ENCODE peak calls at places on chromosomes 6 and 20, in six cellular contexts. R is CD8-positive, alpha-beta T cell; C is suprapubic skin; M is BJ; F is GM23248; Q is aorta. Y is an unnamed sample.

GRCh38 chr20:51563597-51564332 is 21.2 kb upstream of the NFATC2 start:
- DNase-seq in R (no peak), C (peak; percentile 82), M (peak; percentile 58), F (peak; percentile 90), Q (peak; percentile 81), Y (peak; percentile 38)

GRCh38 chr6:131182991-131183425 is 47.7 kb downstream of the AKAP7 start:
- DNase-seq in R (peak; percentile 27), C (no peak), M (no peak), F (peak; percentile 64), Q (no peak), Y (no peak)

GRCh38 chr6:112235956-112236355 is 18.4 kb downstream of the LAMA4 start:
- DNase-seq in R (no peak), C (no peak), M (no peak), F (peak; percentile 83), Q (no peak), Y (no peak)

GRCh38 chr6:54094837-54095236 is 16.4 kb upstream of the MLIP start:
- DNase-seq in R (no peak), C (no peak), M (no peak), F (no peak), Q (no peak), Y (no peak)

GRCh38 chr20:1637226-1637625 is 17.4 kb upstream of the SIRPB1 start:
- DNase-seq in R (no peak), C (no peak), M (no peak), F (no peak), Q (no peak), Y (no peak)

GRCh38 chr6:83055366-83055964 is 10.2 kb downstream of the UBE3D start:
- DNase-seq in R (peak; percentile 40), C (no peak), M (no peak), F (peak; percentile 69), Q (no peak), Y (peak; percentile 27)

GRCh38 chr6:166542580-166542912 is 43.9 kb downstream of the RAMACL start:
- DNase-seq in R (no peak), C (no peak), M (no peak), F (no peak), Q (no peak), Y (peak; percentile 36)

GRCh38 chr20:63835031-63835858 is 4.2 kb upstream of the ZBTB46 start:
- DNase-seq in R (no peak), C (peak; percentile 86), M (peak; percentile 82), F (peak; percentile 99), Q (peak; percentile 93), Y (peak; percentile 85)

GRCh38 chr20:3092611-3093379 is 8.3 kb upstream of the AVP start:
- DNase-seq in R (peak; percentile 52), C (no peak), M (no peak), F (peak; percentile 30), Q (no peak), Y (no peak)

GRCh38 chr6:127570739-127571389 is 6.1 kb upstream of the C6orf58 start:
- DNase-seq in R (no peak), C (no peak), M (no peak), F (peak; percentile 13), Q (no peak), Y (no peak)

GRCh38 chr20:38806855-38807655 is 1.6 kb downstream of the PPP1R16B start:
- DNase-seq in R (peak; percentile 33), C (no peak), M (no peak), F (no peak), Q (no peak), Y (peak; percentile 36)

GRCh38 chr6:136586295-136586694 is 36.1 kb upstream of the MAP7 start:
- DNase-seq in R (no peak), C (no peak), M (no peak), F (peak; percentile 91), Q (no peak), Y (no peak)

GRCh38 chr20:24443436-24443835 is 26.0 kb upstream of the SYNDIG1 start:
- DNase-seq in R (no peak), C (no peak), M (no peak), F (no peak), Q (no peak), Y (no peak)

GRCh38 chr20:4050581-4050980 is 35.2 kb upstream of the RNF24 start:
- DNase-seq in R (no peak), C (no peak), M (no peak), F (no peak), Q (no peak), Y (no peak)

GRCh38 chr20:20241966-20242365 is 125.9 kb upstream of the INSM1 start:
- DNase-seq in R (no peak), C (no peak), M (no peak), F (no peak), Q (no peak), Y (no peak)

GRCh38 chr20:5741089-5741488 is 9.1 kb upstream of the SHLD1 start:
- DNase-seq in R (no peak), C (no peak), M (no peak), F (peak; percentile 55), Q (no peak), Y (no peak)

GRCh38 chr6:78868124-78868523 is 773 bp downstream of the IRAK1BP1 start:
- DNase-seq in R (no peak), C (no peak), M (no peak), F (no peak), Q (no peak), Y (no peak)

GRCh38 chr20:40547492-40548129 is 141.4 kb downstream of the MAFB start:
- DNase-seq in R (no peak), C (no peak), M (no peak), F (no peak), Q (no peak), Y (no peak)

GRCh38 chr6:15429146-15430110 is 183.6 kb downstream of the JARID2 start:
- DNase-seq in R (no peak), C (no peak), M (no peak), F (peak; percentile 93), Q (no peak), Y (no peak)

GRCh38 chr6:70527071-70527737 is 39.5 kb upstream of the SDHAF4 start:
- DNase-seq in R (no peak), C (no peak), M (no peak), F (peak; percentile 20), Q (no peak), Y (no peak)

GRCh38 chr6:78436335-78436734 is 431.0 kb upstream of the IRAK1BP1 start:
- DNase-seq in R (no peak), C (no peak), M (no peak), F (peak; percentile 54), Q (no peak), Y (no peak)

GRCh38 chr6:163892814-163893561 is 478.5 kb downstream of the QKI start:
- DNase-seq in R (no peak), C (no peak), M (no peak), F (no peak), Q (no peak), Y (no peak)

GRCh38 chr6:170085475-170086401 is 205.1 kb downstream of the DLL1 start:
- DNase-seq in R (peak; percentile 10), C (peak; percentile 47), M (no peak), F (no peak), Q (peak; percentile 36), Y (peak; percentile 37)

GRCh38 chr20:38426498-38426897 is 8.6 kb downstream of the SNHG17 start:
- DNase-seq in R (no peak), C (no peak), M (no peak), F (peak; percentile 33), Q (no peak), Y (no peak)

GRCh38 chr6:158708239-158708638 is 58.4 kb downstream of the SYTL3 start:
- DNase-seq in R (no peak), C (no peak), M (no peak), F (no peak), Q (peak; percentile 52), Y (no peak)

GRCh38 chr6:154164397-154164796 is 125.4 kb downstream of the OPRM1 start:
- DNase-seq in R (no peak), C (no peak), M (no peak), F (peak; percentile 78), Q (peak; percentile 82), Y (no peak)

GRCh38 chr20:17637985-17638640 is 43.9 kb downstream of the RRBP1 start:
- DNase-seq in R (no peak), C (no peak), M (no peak), F (no peak), Q (no peak), Y (no peak)
- H3K36me3 ChIP-seq in R (no peaks in the 10 kb centered on the region), C (peaks cover 89% of the 10 kb centered on the region), M (peaks cover 84% of the 10 kb centered on the region), F (peaks cover 21% of the 10 kb centered on the region), Q (peaks cover 2% of the 10 kb centered on the region), Y (no peaks in the 10 kb centered on the region)

GRCh38 chr6:160079686-160080043 is 42.0 kb upstream of the SLC22A1 start:
- DNase-seq in R (no peak), C (no peak), M (no peak), F (no peak), Q (no peak), Y (no peak)

GRCh38 chr6:160080097-160080496 is 41.5 kb upstream of the SLC22A1 start:
- DNase-seq in R (no peak), C (no peak), M (no peak), F (no peak), Q (peak; percentile 5), Y (no peak)

GRCh38 chr6:160076009-160076408 is 45.6 kb upstream of the SLC22A1 start:
- DNase-seq in R (no peak), C (no peak), M (no peak), F (no peak), Q (no peak), Y (no peak)

GRCh38 chr6:160078883-160079685 is 42.5 kb upstream of the SLC22A1 start:
- DNase-seq in R (no peak), C (no peak), M (no peak), F (no peak), Q (no peak), Y (no peak)

GRCh38 chr6:160077526-160077925 is 44.1 kb upstream of the SLC22A1 start:
- DNase-seq in R (no peak), C (no peak), M (peak; percentile 25), F (peak; percentile 71), Q (no peak), Y (no peak)
- H3K36me3 ChIP-seq in R (peaks cover 59% of the 10 kb centered on the region), C (peaks cover 100% of the 10 kb centered on the region), M (peaks cover 21% of the 10 kb centered on the region), F (peaks cover 5% of the 10 kb centered on the region), Q (peaks cover 12% of the 10 kb centered on the region), Y (no peaks in the 10 kb centered on the region)

GRCh38 chr20:44621325-44621724 is 30.2 kb downstream of the ADA start:
- DNase-seq in R (no peak), C (no peak), M (no peak), F (no peak), Q (no peak), Y (no peak)
- H3K36me3 ChIP-seq in R (peaks cover 15% of the 10 kb centered on the region), C (peaks cover 67% of the 10 kb centered on the region), M (peaks cover 33% of the 10 kb centered on the region), F (no peaks in the 10 kb centered on the region), Q (peaks cover 1% of the 10 kb centered on the region), Y (no peaks in the 10 kb centered on the region)

DNA sequence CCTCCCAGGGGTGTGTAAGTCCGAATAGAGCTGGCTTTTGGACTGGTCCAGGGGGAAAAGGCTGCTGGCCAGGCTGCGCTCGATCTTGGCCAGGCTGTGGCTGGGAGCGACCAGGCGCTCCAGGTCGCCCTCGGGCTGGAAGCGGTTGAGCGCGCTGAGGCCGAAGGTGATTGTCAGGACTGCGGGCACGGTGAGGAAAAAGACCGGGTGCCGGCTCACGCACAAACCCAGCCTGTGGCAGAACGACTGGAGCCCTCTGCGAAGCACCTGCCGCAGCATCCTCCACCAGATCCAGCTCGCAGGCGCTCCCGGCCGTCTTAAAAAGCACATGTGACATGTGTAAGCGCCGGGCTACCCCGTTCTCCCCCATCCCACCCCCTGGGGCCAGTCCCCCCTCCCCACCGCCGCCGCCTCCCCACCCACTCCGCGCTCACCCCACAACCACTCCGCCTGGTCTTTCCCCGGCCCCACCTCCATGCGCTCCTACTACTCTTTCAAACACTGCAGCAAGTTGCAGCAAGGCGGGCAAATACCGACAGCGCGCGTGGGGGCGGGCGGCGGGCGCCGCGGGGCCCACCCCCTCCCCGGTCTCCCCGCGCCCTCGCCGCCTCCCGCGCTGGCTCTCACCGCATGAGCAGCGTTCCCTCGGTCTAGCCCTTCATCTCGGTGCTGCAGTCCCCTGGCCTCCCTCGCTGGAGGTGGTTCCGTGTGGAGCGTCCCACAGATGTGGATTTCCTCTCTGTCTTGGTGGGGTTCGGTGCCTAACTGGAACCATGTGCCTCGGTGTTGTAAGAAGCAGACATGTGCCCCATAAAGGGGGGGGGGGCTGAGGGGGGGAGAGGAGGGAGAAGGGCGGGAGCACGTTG is 42.4 kb downstream of the PTCHD4 start:
- DNase-seq in R (no peak), C (no peak), M (no peak), F (peak; percentile 23), Q (peak; percentile 40), Y (no peak)
- H3K36me3 ChIP-seq in R (no peaks in the 10 kb centered on the region), C (no peaks in the 10 kb centered on the region), M (no peaks in the 10 kb centered on the region), F (no peaks in the 10 kb centered on the region), Q (no peaks in the 10 kb centered on the region), Y (no peaks in the 10 kb centered on the region)

Y was measured in transverse colon.